ENCODE peak calls at places on chromosome 2, in four cellular contexts. W, H, A and X are unnamed samples.

GRCh38 chr2:36486546-36487044 is 111.4 kb downstream of the FEZ2 start:
- DNase-seq in A (peak), H (no peak), W (no peak), X (no peak)

GRCh38 chr2:102657770-102658169 is 38.4 kb downstream of the SLC9A2 start:
- DNase-seq in H (no peak), W (no peak), A (peak), X (no peak)

GRCh38 chr2:205545971-205546370 is 136.3 kb upstream of the NRP2 start:
- DNase-seq in H (no peak), W (no peak), A (no peak), X (no peak)

GRCh38 chr2:82790277-82791021 is 1668.6 kb downstream of the SUCLG1 start:
- DNase-seq in A (peak), W (no peak), H (no peak), X (no peak)

GRCh38 chr2:168050377-168050776 is 197.0 kb downstream of the STK39 start:
- DNase-seq in A (no peak), W (no peak), H (peak), X (peak)

GRCh38 chr2:26184086-26184485 is 11.2 kb downstream of the GAREM2 start:
- DNase-seq in W (no peak), A (no peak), H (no peak), X (no peak)

GRCh38 chr2:213086050-213086449 is 65.4 kb downstream of the IKZF2 start:
- DNase-seq in A (no peak), W (no peak), H (no peak), X (no peak)

GRCh38 chr2:126808929-126809328 is 89.8 kb upstream of the TEX51 start:
- DNase-seq in H (no peak), W (no peak), A (no peak), X (no peak)

GRCh38 chr2:52463457-52463856 is 1304.1 kb upstream of the CHAC2 start:
- DNase-seq in H (no peak), W (no peak), A (no peak), X (no peak)

GRCh38 chr2:23606968-23607367 is 222.0 kb downstream of the KLHL29 start:
- DNase-seq in W (no peak), A (peak), H (no peak), X (no peak)